ENCODE peak calls at places on chromosomes 3 and 15, in four cellular contexts. H is A549, T is adrenal gland, D is breast epithelium. W is an unnamed sample.

GRCh38 chr3:44342191-44342790 is 3.7 kb downstream of the TCAIM start:
- DNase-seq in H (no peak), T (no peak), D (no peak), W (no peak)

GRCh38 chr15:30791239-30791638 is 112.5 kb upstream of the FAN1 start:
- DNase-seq in H (peak; percentile 41), T (no peak), D (no peak), W (no peak)

GRCh38 chr15:68655686-68656437 is 77.1 kb downstream of the CORO2B start:
- DNase-seq in H (no peak), T (no peak), D (no peak), W (no peak)

GRCh38 chr3:116256843-116257485 is 188.3 kb downstream of the LSAMP start:
- DNase-seq in H (no peak), T (no peak), D (no peak), W (no peak)

GRCh38 chr3:63051920-63052319 is 176.7 kb upstream of the CADPS start:
- DNase-seq in H (no peak), T (no peak), D (no peak), W (no peak)

GRCh38 chr15:35696767-35697231 is 150.8 kb upstream of the DPH6 start:
- DNase-seq in H (peak; percentile 31), T (no peak), D (no peak), W (no peak)

GRCh38 chr15:41115088-41115651 is 910 bp downstream of the INO80 start:
- DNase-seq in H (peak; percentile 30), T (no peak), D (no peak), W (no peak)

GRCh38 chr3:194313642-194314430 is 37.3 kb downstream of the CPN2 start:
- DNase-seq in H (no peak), T (peak; percentile 73), D (no peak), W (peak; percentile 24)

GRCh38 chr15:78228356-78228996 is 5.9 kb downstream of the ACSBG1 start:
- DNase-seq in H (no peak), T (no peak), D (no peak), W (no peak)

GRCh38 chr3:185094691-185095090 is 58.2 kb downstream of the C3orf70 start:
- DNase-seq in H (no peak), T (no peak), D (no peak), W (no peak)

GRCh38 chr3:179081885-179082284 is 10.3 kb upstream of the ZMAT3 start:
- DNase-seq in H (no peak), T (no peak), D (no peak), W (no peak)

GRCh38 chr3:72288955-72289707 is 504.2 kb upstream of the PROK2 start:
- DNase-seq in H (no peak), T (no peak), D (peak; percentile 87), W (no peak)

GRCh38 chr3:144820726-144821125 is 849.1 kb downstream of the DIPK2A start:
- DNase-seq in H (no peak), T (no peak), D (no peak), W (no peak)

GRCh38 chr3:28972921-28973320 is 307.9 kb upstream of the RBMS3 start:
- DNase-seq in H (no peak), T (no peak), D (no peak), W (no peak)

GRCh38 chr3:188303823-188304222 is 149.9 kb downstream of the LPP start:
- DNase-seq in H (no peak), T (no peak), D (no peak), W (no peak)

GRCh38 chr3:179146911-179147570 is 1.1 kb upstream of the PIK3CA start:
- DNase-seq in H (peak; percentile 65), T (peak; percentile 28), D (no peak), W (no peak)

GRCh38 chr15:68566377-68566954 is 12.3 kb upstream of the CORO2B start:
- DNase-seq in H (no peak), T (no peak), D (no peak), W (no peak)

GRCh38 chr3:32113981-32114566 is 7.7 kb downstream of the GPD1L start:
- DNase-seq in H (no peak), T (no peak), D (no peak), W (no peak)

GRCh38 chr3:14879161-14879888 is 60.6 kb downstream of the FGD5 start:
- DNase-seq in H (peak; percentile 69), T (peak; percentile 28), D (no peak), W (peak; percentile 45)

GRCh38 chr15:90607361-90607760 is 77.6 kb downstream of the CRTC3 start:
- DNase-seq in H (no peak), T (no peak), D (no peak), W (no peak)

GRCh38 chr3:187932530-187932929 is 187.3 kb upstream of the BCL6 start:
- DNase-seq in H (no peak), T (no peak), D (no peak), W (no peak)

GRCh38 chr3:64157150-64158035 is 67.9 kb downstream of the PRICKLE2 start:
- DNase-seq in H (no peak), T (no peak), D (peak; percentile 35), W (no peak)
- H3K4me3 ChIP-seq in H (no peak overlapping the region), T (no peak overlapping the region), D (no peak overlapping the region), W (no peak overlapping the region)

DNA sequence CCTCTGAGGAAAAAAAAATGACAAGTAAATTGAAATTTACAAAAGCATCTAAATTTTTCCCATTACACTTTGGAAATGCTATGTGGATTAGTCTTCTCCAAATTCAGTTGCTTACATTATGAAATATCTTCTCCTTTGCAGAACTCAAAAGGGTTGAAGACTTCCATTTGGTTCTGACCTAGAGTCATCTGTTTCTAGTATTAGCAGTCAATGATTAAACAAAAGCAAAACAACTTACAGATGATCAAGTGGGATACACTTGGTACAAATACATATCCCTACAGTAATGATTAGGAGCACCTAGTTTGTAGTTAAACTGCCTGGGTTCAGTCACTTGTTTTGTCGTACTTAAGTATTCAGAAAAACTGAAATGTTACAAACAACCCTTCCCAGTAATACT is 136.2 kb downstream of the MBNL1 start:
- DNase-seq in H (no peak), T (no peak), D (no peak), W (no peak)
- H3K4me1 ChIP-seq in H (peaks cover 70% of the 10 kb centered on the region), T (peaks cover 60% of the 10 kb centered on the region), D (no peaks in the 10 kb centered on the region), W (peaks cover 87% of the 10 kb centered on the region)

DNA sequence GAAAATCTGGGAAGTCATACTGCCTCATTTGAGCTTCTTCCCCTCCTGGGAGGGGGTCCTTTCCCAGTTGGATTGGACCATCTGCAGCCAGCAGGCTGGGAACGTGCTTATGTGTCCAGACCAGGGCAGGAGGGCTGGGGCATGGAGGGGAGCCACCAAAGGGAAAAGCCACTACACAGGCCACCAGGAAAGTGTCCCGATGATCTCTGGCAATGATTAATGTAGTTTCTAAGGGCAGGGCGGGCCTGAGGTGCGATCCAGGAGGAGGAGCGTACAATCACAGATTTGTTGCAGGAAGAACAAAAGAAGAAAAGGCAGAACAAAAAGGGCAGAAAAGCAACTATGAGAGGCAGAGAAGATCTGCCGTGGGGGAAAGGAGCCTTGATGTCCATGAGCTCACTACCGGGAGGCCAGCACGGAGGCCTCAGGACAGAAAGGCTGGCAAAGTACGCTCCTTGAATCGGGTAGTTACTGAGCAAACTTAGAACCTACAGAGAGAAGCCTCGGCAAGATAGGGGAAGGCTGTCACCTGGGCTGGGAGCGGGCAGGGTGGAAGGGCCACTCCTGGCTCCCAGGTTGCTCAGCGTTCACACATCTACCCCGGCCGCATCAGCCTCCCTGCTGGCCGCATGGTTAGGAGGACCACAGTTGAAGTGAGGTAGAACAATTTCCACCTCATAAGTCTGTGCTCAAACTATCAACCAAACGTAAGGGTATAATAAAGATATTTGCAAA is 79.5 kb upstream of the PCSK6 start:
- DNase-seq in H (no peak), T (no peak), D (no peak), W (no peak)
- TF ChIP-seq POLR2A in H (no peak), T (no peak), D (no peak), W (no peak)

GRCh38 chr3:12483364-12483763 is 916 bp upstream of the TSEN2 start:
- DNase-seq in H (no peak), T (no peak), D (no peak), W (no peak)
- H3K4me3 ChIP-seq in H (peak overlapping the region; percentile 81), T (no peak overlapping the region), D (peak overlapping the region; percentile 73), W (no peak overlapping the region)

GRCh38 chr3:152359385-152360248 is 90.9 kb downstream of the MBNL1 start:
- DNase-seq in H (no peak), T (no peak), D (no peak), W (no peak)
- H3K4me1 ChIP-seq in H (peaks cover 57% of the 10 kb centered on the region), T (peaks cover 36% of the 10 kb centered on the region), D (no peaks in the 10 kb centered on the region), W (peaks cover 85% of the 10 kb centered on the region)

W was measured in heart left ventricle.